ENCODE peak calls at places on chromosomes 2 and 18, in nine cellular contexts. G is fibroblast of lung; T is NB4; N is A549; F is fibroblast of mammary gland; H is Karpas-422; J is cardiac muscle cell; I is CD8-positive, alpha-beta memory T cell; L is upper lobe of left lung. K is an unnamed sample.

GRCh38 chr2:191637182-191638078 is 40.5 kb upstream of the NABP1 start:
- DNase-seq in N (peak; percentile 51), J (no peak), H (no peak), I (no peak), G (peak; percentile 82), F (peak; percentile 69), T (peak; percentile 33), L (no peak), K (peak; percentile 98)

GRCh38 chr2:69966496-69966895 is 5.1 kb upstream of the ASPRV1 start:
- DNase-seq in H (no peak), J (no peak), T (no peak), G (peak; percentile 47), I (no peak), F (no peak), N (no peak), L (no peak), K (no peak)

GRCh38 chr2:154580767-154581166 is 117.7 kb upstream of the KCNJ3 start:
- DNase-seq in N (no peak), J (no peak), I (no peak), T (no peak), F (no peak), H (no peak), G (no peak), L (no peak), K (no peak)

GRCh38 chr2:65265090-65266045 is 37.7 kb downstream of the ACTR2 start:
- DNase-seq in H (peak; percentile 66), F (peak; percentile 90), L (no peak), G (peak; percentile 81), I (no peak), J (peak; percentile 71), N (peak; percentile 92), T (peak; percentile 81), K (peak; percentile 71)

GRCh38 chr2:100104718-100105677 is 37.4 kb downstream of the AFF3 start:
- DNase-seq in I (peak; percentile 3), F (no peak), T (no peak), L (peak; percentile 87), G (peak; percentile 35), N (no peak), H (peak; percentile 41), J (peak; percentile 78), K (no peak)

GRCh38 chr2:161946489-161947107 is 127.4 kb downstream of the DPP4 start:
- DNase-seq in L (no peak), H (peak; percentile 70), F (peak; percentile 48), I (no peak), N (peak; percentile 12), J (peak; percentile 40), T (peak; percentile 39), G (peak; percentile 15), K (peak; percentile 39)

GRCh38 chr2:171711351-171711750 is 24.1 kb downstream of the DYNC1I2 start:
- DNase-seq in N (no peak), I (no peak), H (no peak), G (peak; percentile 48), T (no peak), F (no peak), J (no peak), L (no peak), K (no peak)

GRCh38 chr2:102001767-102002142 is 10.0 kb downstream of the IL1R2 start:
- DNase-seq in F (no peak), T (no peak), J (no peak), L (no peak), I (no peak), N (no peak), H (peak; percentile 14), G (no peak), K (peak; percentile 95)

GRCh38 chr2:219575566-219576504 is 3.7 kb downstream of the INHA start:
- DNase-seq in N (no peak), T (no peak), H (no peak), J (peak; percentile 61), F (no peak), G (no peak), I (no peak), L (no peak), K (no peak)

GRCh38 chr2:119659601-119660342 is 19.2 kb upstream of the TMEM177 start:
- DNase-seq in T (peak; percentile 66), N (peak; percentile 39), H (peak; percentile 74), G (no peak), F (peak; percentile 54), I (peak; percentile 17), L (no peak), J (peak; percentile 58), K (peak; percentile 40)

GRCh38 chr2:225814554-225814953 is 415.0 kb downstream of the NYAP2 start:
- DNase-seq in H (no peak), F (no peak), J (no peak), L (no peak), G (no peak), I (no peak), T (no peak), N (no peak), K (peak; percentile 39)

GRCh38 chr18:37563810-37564511 is 1.6 kb downstream of the CELF4 start:
- DNase-seq in L (no peak), G (no peak), T (no peak), I (no peak), H (no peak), N (no peak), F (no peak), J (no peak), K (no peak)

GRCh38 chr2:45649457-45649854 is 2.0 kb upstream of the PRKCE start:
- DNase-seq in I (no peak), J (no peak), L (no peak), H (peak; percentile 51), T (peak; percentile 27), G (no peak), F (peak; percentile 45), N (no peak), K (peak; percentile 33)

GRCh38 chr2:66578067-66578852 is 143.3 kb downstream of the MEIS1 start:
- DNase-seq in F (peak; percentile 41), H (no peak), G (no peak), I (no peak), N (no peak), T (no peak), J (peak; percentile 53), L (peak; percentile 87), K (no peak)
- H3K4me3 ChIP-seq in F (peak overlapping the region; percentile 12), H (no peak overlapping the region), G (peak overlapping the region; percentile 65), I (no peak overlapping the region), N (peak overlapping the region; percentile 52), T (no peak overlapping the region), J (peak overlapping the region; percentile 78), L (peak overlapping the region; percentile 58), K (no peak overlapping the region)

DNA sequence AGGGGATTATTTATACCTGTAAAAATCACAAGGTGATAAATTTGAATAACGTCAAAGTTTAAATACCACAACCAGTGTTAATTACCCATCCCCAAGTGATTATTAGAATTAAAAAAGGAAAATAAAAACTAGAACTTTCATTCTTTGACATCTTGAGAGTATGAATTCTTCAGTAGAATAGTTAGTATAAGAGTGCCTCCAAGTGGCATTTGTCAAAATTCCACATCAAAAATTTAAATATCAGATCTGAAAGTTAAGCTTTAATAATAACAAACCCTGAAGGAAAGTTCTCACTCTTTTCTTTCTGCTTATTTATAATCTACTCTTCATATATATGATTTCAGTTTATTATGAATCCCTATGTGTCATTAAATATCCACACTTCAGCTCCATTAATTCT is 273.7 kb upstream of the KYNU start:
- DNase-seq in G (no peak), J (no peak), L (no peak), I (no peak), T (peak; percentile 16), N (no peak), F (no peak), H (no peak), K (peak; percentile 13)
- H3K4me3 ChIP-seq in G (no peak overlapping the region), J (no peak overlapping the region), L (no peak overlapping the region), I (no peak overlapping the region), T (no peak overlapping the region), N (no peak overlapping the region), F (no peak overlapping the region), H (no peak overlapping the region), K (no peak overlapping the region)

DNA sequence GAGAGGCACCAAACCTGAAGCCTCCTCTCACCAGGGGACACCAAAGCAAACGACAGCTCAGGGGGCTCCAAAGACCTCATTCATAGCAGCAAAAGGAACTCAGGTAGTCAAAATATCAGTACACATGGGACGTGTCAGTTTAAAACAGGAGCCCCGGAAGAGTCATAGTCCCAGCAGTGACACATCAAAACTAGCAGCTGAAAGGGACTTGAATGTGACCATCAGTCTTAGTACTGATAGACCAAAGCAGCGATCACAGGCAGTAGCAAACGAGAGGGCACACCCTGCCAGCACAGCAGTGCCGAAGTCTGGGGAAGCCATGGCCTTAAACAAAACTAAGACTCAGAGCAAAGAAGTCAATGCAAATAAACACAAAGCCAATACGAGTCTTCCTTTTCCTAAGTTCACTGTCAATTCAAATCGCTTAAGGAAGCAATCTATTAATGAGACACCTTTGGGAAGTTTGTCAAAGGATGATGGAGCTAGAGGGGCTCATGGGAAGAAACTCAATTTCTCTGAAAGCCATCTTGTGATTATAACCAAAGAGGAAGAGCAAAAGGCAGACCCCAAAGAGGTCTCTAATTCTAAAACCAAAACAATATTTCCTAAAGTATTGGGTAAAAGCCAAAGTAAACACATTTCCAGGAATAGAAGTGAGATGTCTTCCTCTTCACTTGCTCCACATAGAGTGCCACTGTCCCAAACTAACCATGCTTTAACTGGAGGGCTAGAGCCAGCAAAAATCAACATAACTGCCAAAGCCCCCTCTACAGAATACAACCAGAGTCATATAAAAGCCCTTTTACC is 1.2 kb downstream of the GALNT5 start:
- DNase-seq in J (no peak), F (no peak), H (no peak), T (no peak), L (no peak), N (no peak), I (no peak), G (peak; percentile 7), K (peak; percentile 47)
- H3K4me3 ChIP-seq in J (no peak overlapping the region), F (peak overlapping the region; percentile 56), H (no peak overlapping the region), T (no peak overlapping the region), L (peak overlapping the region; percentile 52), N (peak overlapping the region; percentile 47), I (no peak overlapping the region), G (peak overlapping the region; percentile 76), K (peak overlapping the region; percentile 47)

DNA sequence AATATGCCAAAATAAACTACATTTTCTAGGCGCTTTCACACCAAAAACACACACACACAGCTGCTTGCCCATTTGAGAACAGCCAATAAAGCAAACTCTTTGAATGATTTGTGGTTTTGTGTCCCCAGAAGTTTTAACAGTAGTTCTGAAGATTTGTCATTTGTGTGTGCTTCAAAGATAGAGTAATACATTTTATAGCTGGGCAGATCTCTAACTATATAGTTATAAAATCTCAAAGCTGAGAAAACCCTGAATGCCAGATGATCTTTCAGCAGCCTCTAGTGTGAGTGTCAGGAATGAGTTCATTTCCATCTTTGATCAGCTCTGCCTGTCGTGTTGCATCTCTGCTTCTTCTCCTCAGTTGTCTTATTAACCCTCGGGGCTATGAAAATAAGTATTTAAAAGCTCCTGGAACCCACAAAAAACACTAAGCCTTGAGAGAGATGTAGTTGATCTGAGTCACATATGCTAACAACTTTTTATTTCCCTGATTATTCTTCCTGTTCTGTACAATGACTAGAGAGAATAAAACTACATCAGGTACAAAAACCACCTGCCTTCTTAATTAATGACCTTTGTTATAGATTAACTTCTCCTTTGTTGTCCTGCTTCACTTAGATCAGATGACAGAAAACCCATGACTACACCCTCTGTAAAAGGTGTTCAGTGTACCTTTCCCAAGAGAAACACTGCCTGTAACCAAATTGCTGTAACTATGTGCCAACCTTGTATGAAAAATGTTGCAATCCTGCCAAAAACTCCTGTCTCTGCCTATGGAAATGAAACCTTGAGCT is 30.0 kb upstream of the SLC3A1 start:
- DNase-seq in L (no peak), N (peak; percentile 29), J (no peak), I (no peak), G (no peak), F (no peak), T (no peak), H (no peak), K (peak; percentile 29)
- H3K4me3 ChIP-seq in L (no peak overlapping the region), N (no peak overlapping the region), J (no peak overlapping the region), I (no peak overlapping the region), G (no peak overlapping the region), F (no peak overlapping the region), T (no peak overlapping the region), H (no peak overlapping the region), K (no peak overlapping the region)

GRCh38 chr2:216340280-216340631 is 32.0 kb downstream of the MARCHF4 start:
- DNase-seq in I (no peak), L (no peak), F (no peak), H (no peak), J (no peak), N (no peak), G (no peak), T (no peak), K (no peak)
- H3K4me3 ChIP-seq in I (no peak overlapping the region), L (no peak overlapping the region), F (no peak overlapping the region), H (no peak overlapping the region), J (no peak overlapping the region), N (no peak overlapping the region), G (no peak overlapping the region), T (no peak overlapping the region), K (no peak overlapping the region)

K was measured in bronchial epithelial cell.